ENCODE peak calls at places on chromosomes 16 and 17, in five cellular contexts. I is GM12878, L is HepG2, V is K562, E is H1. K is an unnamed sample.

GRCh38 chr17:8436169-8436932 is 667 bp downstream of the NDEL1 start:
- DNase-seq in V (peak), I (no peak), L (peak), E (no peak), K (peak)

GRCh38 chr16:78499399-78499798 is 399.9 kb downstream of the WWOX start:
- DNase-seq in L (no peak), I (no peak), V (no peak), E (no peak), K (no peak)

GRCh38 chr16:48961546-48961945 is 320.1 kb downstream of the CBLN1 start:
- DNase-seq in L (no peak), V (no peak), I (no peak), E (no peak), K (no peak)

GRCh38 chr16:75965504-75966374 is 239.4 kb upstream of the CPHXL start:
- DNase-seq in E (no peak), I (no peak), V (no peak), L (peak), K (no peak)

GRCh38 chr17:29642171-29642611 is 19.5 kb upstream of the CORO6 start:
- DNase-seq in V (no peak), E (no peak), I (no peak), L (no peak), K (no peak)

GRCh38 chr17:41548844-41549595 is 20.9 kb upstream of the KRT19 start:
- DNase-seq in I (peak), L (peak), E (peak), V (peak), K (peak)

GRCh38 chr17:28339431-28339830 is 3.9 kb downstream of the TNFAIP1 start:
- DNase-seq in V (no peak), L (no peak), E (no peak), I (no peak), K (no peak)

GRCh38 chr17:79626156-79626890 is 15.5 kb upstream of the RBFOX3 start:
- DNase-seq in V (no peak), I (no peak), E (no peak), L (no peak), K (no peak)

GRCh38 chr17:39073916-39074315 is 77.5 kb downstream of the PLXDC1 start:
- DNase-seq in V (no peak), I (no peak), L (no peak), E (no peak), K (no peak)

GRCh38 chr17:4786111-4786491 is at the start of gene VMO1:
- DNase-seq in V (no peak), L (no peak), E (no peak), I (no peak), K (no peak)

DNA sequence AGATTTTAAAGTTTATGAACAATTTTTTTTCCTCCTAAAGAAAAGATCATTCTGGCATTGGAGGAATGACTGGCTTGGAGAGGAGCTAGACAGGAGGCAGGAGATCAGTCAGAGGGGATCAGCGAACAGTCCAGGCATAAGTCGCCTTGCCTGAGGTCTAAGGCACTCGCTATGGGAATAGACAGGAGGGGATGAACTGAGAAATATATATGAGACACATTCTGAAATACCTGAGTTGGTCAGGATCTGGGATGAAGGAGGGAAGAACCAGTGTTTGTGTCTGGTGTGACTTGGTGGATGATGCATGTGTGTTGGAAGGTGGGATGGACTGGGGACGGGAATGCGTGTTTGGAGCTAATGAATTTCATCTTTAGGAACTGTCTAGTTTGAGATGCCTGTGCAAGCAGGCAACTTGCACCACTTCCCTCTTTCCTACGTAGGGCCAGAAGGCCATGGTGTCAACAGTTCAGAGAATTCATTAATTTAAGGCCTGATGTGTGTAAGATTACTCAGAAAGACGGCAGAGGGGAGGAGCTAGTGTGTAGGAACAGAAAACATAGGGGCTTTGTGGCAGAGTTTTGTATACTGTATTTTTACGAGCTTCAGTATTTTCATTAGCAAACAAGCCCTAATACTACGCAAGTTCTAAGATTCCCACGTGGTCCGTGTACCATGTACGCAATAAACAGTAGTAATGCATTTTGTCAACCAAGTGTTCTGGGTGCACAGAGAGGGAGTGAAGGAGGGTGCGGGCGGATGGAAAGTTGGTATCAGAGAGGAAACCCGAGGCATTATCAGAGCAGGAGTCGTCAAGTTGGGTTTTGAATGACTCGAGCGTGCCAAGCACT is 825 bp downstream of the HEATR6 start:
- DNase-seq in E (no peak), I (no peak), V (peak), L (no peak), K (no peak)
- TF ChIP-seq SIN3A in E (no peak), I (peak), V (no peak), L (no peak), K (no peak)

GRCh38 chr16:58461056-58461455 is 38.9 kb upstream of the NDRG4 start:
- DNase-seq in L (no peak), I (no peak), V (no peak), E (no peak), K (peak)
- TF ChIP-seq EZH2 in L (no peak), I (no peak), V (no peak), E (no peak), K (no peak)

DNA sequence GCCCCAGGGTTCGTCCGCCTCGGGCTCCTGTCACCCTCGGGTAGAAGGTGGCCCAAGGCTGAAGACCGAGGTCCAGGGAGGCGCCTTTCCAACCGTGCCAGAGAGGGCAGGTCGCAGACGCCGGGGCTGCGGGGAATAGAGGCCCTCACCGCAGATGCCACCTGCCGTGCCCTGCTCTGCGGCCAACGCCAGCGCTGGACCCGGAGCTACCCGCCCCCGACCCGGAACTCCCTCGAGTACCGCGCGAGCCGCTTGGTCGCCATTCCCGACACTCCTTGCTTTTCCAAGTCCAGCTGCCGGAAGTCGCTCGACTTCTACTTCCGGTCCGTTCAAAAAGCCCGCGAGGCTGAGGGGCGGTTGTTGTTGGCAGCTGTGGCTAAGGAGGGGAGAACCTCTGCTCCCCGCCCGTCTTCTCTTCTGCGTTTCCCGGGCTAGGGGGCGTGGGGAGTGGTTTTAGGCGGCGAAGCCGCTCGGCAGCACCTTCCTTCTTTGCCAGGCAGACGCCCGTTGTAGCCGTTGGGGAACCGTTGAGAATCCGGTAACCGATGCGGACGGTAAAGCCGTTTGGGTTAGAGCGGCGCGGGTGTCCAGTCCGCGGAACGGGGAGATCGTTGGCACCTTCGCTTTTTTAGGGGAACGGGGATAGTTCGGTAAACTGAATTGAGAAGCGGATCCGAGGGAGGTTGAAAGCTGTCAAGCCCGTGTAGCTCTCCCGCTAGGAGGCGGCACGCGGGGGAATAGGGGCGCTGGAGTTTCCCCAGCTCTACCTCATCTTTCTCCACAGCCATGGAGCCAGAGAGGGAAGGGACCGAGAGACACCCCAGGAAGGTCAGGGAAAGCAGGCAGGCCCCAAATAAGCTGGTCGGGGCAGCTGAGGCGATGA is at the start of the genes ERI2 and REXO5:
- DNase-seq in I (peak), V (peak), L (peak), E (peak), K (peak)
- TF ChIP-seq CTCF in I (peak), V (peak), L (peak), E (peak), K (peak)

DNA sequence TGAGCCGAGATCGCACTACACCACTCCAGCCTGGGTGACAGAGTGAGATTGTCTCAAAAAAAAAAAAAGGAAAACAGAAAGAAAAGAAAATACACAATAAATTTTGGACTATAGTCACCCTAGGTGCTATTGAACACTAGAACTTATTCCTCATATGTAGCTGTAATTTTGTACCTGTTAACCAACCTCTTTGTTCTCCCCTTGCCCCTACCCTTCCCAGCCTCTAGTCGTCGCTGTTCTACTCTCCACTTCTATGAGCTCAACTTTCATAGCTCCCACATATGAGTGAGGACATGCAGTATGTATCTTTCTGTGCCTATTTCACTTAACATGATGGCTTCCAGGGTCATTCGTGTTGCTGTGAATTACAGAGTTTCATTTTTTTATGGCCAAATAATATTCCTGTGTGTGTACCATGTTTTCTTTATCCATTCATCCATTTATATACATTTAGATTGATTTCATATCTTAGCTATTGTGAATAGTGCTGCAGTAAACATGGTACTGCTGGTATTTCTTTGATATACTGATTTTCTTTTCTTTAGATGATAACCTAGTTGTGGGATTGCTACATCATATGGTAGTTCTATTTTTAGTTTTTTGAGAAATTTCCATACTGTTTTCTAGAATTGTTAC is 28.3 kb downstream of the VPS35L start:
- DNase-seq in E (no peak), V (peak), I (no peak), L (peak), K (peak)
- TF ChIP-seq SIN3A in E (no peak), V (no peak), I (no peak), L (no peak), K (no peak)

GRCh38 chr17:12996357-12996756 is 21.5 kb downstream of the ELAC2 start:
- DNase-seq in I (no peak), V (no peak), E (no peak), L (no peak), K (no peak)

GRCh38 chr17:12996941-12997340 is 20.9 kb downstream of the ELAC2 start:
- DNase-seq in E (no peak), I (no peak), V (no peak), L (no peak), K (no peak)

GRCh38 chr17:13000561-13000960 is 17.3 kb downstream of the ELAC2 start:
- DNase-seq in L (no peak), I (no peak), V (no peak), E (no peak), K (no peak)

GRCh38 chr17:12995896-12996295 is 21.9 kb downstream of the ELAC2 start:
- DNase-seq in V (no peak), L (no peak), E (no peak), I (no peak), K (no peak)

DNA sequence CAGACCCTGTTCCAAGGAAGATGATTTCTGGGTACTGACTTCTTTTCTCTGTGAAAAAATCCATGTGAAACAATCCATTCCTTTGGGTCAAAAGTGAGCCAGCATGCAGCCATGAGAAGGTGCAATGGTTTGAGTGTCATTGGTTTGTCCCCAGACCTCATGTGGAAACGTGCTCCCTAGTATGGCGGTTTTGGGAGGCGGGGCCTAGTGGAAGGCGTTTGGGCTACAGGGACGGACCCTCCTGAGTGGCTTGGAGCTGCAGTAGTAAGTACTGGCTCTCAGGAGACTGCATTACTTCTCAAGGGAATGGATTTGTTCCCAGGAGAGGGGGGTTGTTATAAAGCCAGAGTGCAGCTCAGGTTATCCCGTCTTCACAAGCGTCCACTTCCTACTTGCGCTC is 19.4 kb downstream of the ELAC2 start:
- DNase-seq in V (no peak), E (no peak), L (no peak), I (no peak), K (no peak)
- TF ChIP-seq EZH2 in V (no peak), E (no peak), L (no peak), I (no peak), K (no peak)

GRCh38 chr17:75108193-75108592 is 1.6 kb upstream of the ARMC7 start:
- DNase-seq in I (no peak), L (no peak), V (no peak), E (no peak), K (no peak)

GRCh38 chr17:75109047-75109406 is 742 bp upstream of the ARMC7 start:
- DNase-seq in E (no peak), I (no peak), V (no peak), L (no peak), K (no peak)

GRCh38 chr17:75110307-75110937 is 653 bp downstream of the ARMC7 start:
- DNase-seq in I (no peak), E (no peak), V (no peak), L (no peak), K (no peak)

GRCh38 chr17:75111777-75112176 is 2.0 kb downstream of the ARMC7 start:
- DNase-seq in I (no peak), L (no peak), E (no peak), V (no peak), K (no peak)

GRCh38 chr17:75109407-75110236 is at the start of gene ARMC7:
- DNase-seq in E (no peak), I (no peak), L (peak), V (peak), K (peak)
- TF ChIP-seq CTCF in E (no peak), I (no peak), L (no peak), V (no peak), K (no peak)

GRCh38 chr16:30997887-30998711 is 12.3 kb downstream of the STX1B start:
- DNase-seq in V (no peak), I (no peak), L (peak), E (no peak), K (peak)
- TF ChIP-seq SIN3A in V (no peak), I (no peak), L (peak), E (no peak), K (no peak)

GRCh38 chr16:81899601-81900000 is 111.7 kb downstream of the SDR42E1 start:
- DNase-seq in E (no peak), I (no peak), V (no peak), L (no peak), K (no peak)

GRCh38 chr16:81889896-81890634 is 111.0 kb downstream of the PLCG2 start:
- DNase-seq in I (no peak), L (peak), E (peak), V (peak), K (peak)

GRCh38 chr16:81891734-81892364 is 112.8 kb downstream of the PLCG2 start:
- DNase-seq in I (no peak), V (no peak), L (no peak), E (no peak), K (no peak)

GRCh38 chr16:81896902-81897301 is 114.4 kb downstream of the SDR42E1 start:
- DNase-seq in V (no peak), I (no peak), E (no peak), L (no peak), K (no peak)

GRCh38 chr16:81894592-81894991 is 115.5 kb downstream of the PLCG2 start:
- DNase-seq in E (no peak), I (no peak), L (no peak), V (no peak), K (no peak)
- TF ChIP-seq EZH2 in E (no peak), I (no peak), L (no peak), V (no peak), K (no peak)